ENCODE peak calls at places on chromosomes 3 and 15, in six cellular contexts. P, T, Z, W, B and C are unnamed samples.

GRCh38 chr3:52341123-52341522 is 25.0 kb downstream of the DNAH1 start:
- DNase-seq in P (no peak), Z (no peak), T (no peak), B (no peak), W (no peak), C (no peak)

GRCh38 chr15:64747578-64747977 is 27.8 kb downstream of the RBPMS2 start:
- DNase-seq in T (no peak), W (no peak), Z (no peak), P (no peak), B (no peak), C (no peak)

GRCh38 chr3:52068730-52069129 is 12.4 kb upstream of the DUSP7 start:
- DNase-seq in B (no peak), Z (no peak), W (no peak), P (no peak), T (no peak), C (no peak)

GRCh38 chr15:75720297-75720696 is 7.6 kb upstream of the CSPG4 start:
- DNase-seq in T (no peak), W (no peak), P (no peak), Z (no peak), B (no peak), C (no peak)

GRCh38 chr3:129469026-129469425 is 29.0 kb downstream of the IFT122 start:
- DNase-seq in Z (no peak), P (peak), B (no peak), T (no peak), W (peak), C (no peak)

GRCh38 chr15:62972814-62973213 is 69.7 kb upstream of the TPM1 start:
- DNase-seq in P (no peak), Z (no peak), B (no peak), W (no peak), T (no peak), C (no peak)

GRCh38 chr3:104514371-104514770 is 852.3 kb upstream of the ALCAM start:
- DNase-seq in Z (no peak), B (no peak), W (no peak), T (no peak), P (no peak), C (no peak)

GRCh38 chr3:187150599-187150998 is 11.3 kb upstream of the RPL39L start:
- DNase-seq in P (peak), T (no peak), Z (no peak), B (no peak), W (peak), C (no peak)

GRCh38 chr3:8886556-8886955 is 76.7 kb downstream of the RAD18 start:
- DNase-seq in T (no peak), W (no peak), Z (no peak), P (no peak), B (no peak), C (no peak)

GRCh38 chr15:69881310-69881660 is 216.4 kb downstream of the TLE3 start:
- DNase-seq in B (no peak), Z (no peak), W (no peak), P (no peak), T (no peak), C (no peak)

GRCh38 chr3:100042144-100042543 is 72.2 kb downstream of the FILIP1L start:
- DNase-seq in B (no peak), T (no peak), W (no peak), Z (no peak), P (peak), C (peak)

GRCh38 chr3:128845119-128845518 is 34.3 kb upstream of the ACAD9 start:
- DNase-seq in B (no peak), Z (no peak), W (no peak), T (no peak), P (no peak), C (no peak)

GRCh38 chr3:50610181-50610971 is 1.2 kb downstream of the CISH start:
- DNase-seq in W (no peak), Z (no peak), T (no peak), B (no peak), P (peak), C (no peak)

GRCh38 chr3:18937574-18937973 is 210.7 kb upstream of the KCNH8 start:
- DNase-seq in P (no peak), W (no peak), T (no peak), B (no peak), Z (no peak), C (no peak)

GRCh38 chr15:72902245-72902928 is 118.8 kb upstream of the ADPGK start:
- DNase-seq in P (peak), Z (peak), B (no peak), W (no peak), T (no peak), C (peak)

GRCh38 chr3:141103067-141103466 is 51.9 kb downstream of the SPSB4 start:
- DNase-seq in B (no peak), Z (no peak), T (no peak), P (no peak), W (no peak), C (no peak)

GRCh38 chr3:151923901-151924300 is 50.5 kb downstream of the SUCNR1 start:
- DNase-seq in B (no peak), W (no peak), Z (no peak), T (no peak), P (no peak), C (no peak)

GRCh38 chr3:142724682-142725351 is 983 bp downstream of the TRPC1 start:
- DNase-seq in B (peak), W (no peak), Z (peak), T (peak), P (peak), C (peak)

GRCh38 chr3:45558431-45558830 is 36.1 kb upstream of the LIMD1 start:
- DNase-seq in P (no peak), B (no peak), Z (no peak), W (no peak), T (no peak), C (no peak)

GRCh38 chr15:50166216-50166615 is 15.8 kb upstream of the SLC27A2 start:
- DNase-seq in B (no peak), Z (no peak), W (no peak), P (no peak), T (no peak), C (no peak)

GRCh38 chr3:131794766-131795381 is 239.9 kb downstream of the CPNE4 start:
- DNase-seq in T (peak), B (peak), Z (no peak), P (peak), W (peak), C (peak)

GRCh38 chr3:152836269-152836668 is 1.3 kb downstream of the P2RY1 start:
- DNase-seq in W (no peak), B (no peak), P (no peak), Z (no peak), T (no peak), C (no peak)

GRCh38 chr15:64009798-64010241 is 36.5 kb downstream of the DAPK2 start:
- DNase-seq in W (peak), T (no peak), P (no peak), Z (no peak), B (no peak), C (no peak)

GRCh38 chr3:4720316-4721075 is 227.3 kb downstream of the ITPR1 start:
- DNase-seq in B (peak), W (peak), T (peak), P (peak), Z (no peak), C (peak)

DNA sequence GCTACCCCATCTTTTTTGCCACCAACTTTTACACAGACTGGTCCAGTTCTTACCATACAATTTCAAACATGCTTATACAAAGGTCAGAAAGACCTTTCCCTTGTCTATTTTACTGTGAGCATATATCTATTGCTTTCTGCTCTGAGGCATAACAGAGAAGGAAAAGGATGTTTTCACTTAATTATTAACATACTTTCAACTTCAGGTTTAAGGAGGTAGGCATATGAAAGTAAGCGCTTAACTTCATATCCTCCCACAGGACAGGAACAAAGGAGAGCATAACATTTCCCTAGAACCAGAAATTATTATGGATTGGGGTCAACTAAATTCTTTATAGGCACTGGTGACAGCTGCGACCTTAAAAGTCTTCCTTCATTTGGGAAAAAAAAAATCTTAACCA is 1.1 kb downstream of the MYEF2 start:
- DNase-seq in B (no peak), Z (no peak), P (no peak), T (no peak), W (no peak), C (no peak)
- H3K4me3 ChIP-seq in B (no peak), Z (peak), P (peak), T (no peak), W (peak), C (no peak)

GRCh38 chr15:78223396-78224023 is 10.9 kb downstream of the ACSBG1 start:
- DNase-seq in T (no peak), Z (no peak), P (no peak), W (no peak), B (no peak), C (no peak)
- H3K27ac ChIP-seq in T (no peak), Z (no peak), P (no peak), W (no peak), B (peak), C (no peak)

GRCh38 chr3:57556459-57557087 is 499 bp downstream of the PDE12 start:
- DNase-seq in Z (peak), W (peak), T (no peak), P (peak), B (no peak), C (no peak)

GRCh38 chr3:57557088-57557537 is 1.0 kb downstream of the PDE12 start:
- DNase-seq in Z (no peak), T (no peak), W (peak), P (peak), B (peak), C (no peak)

GRCh38 chr3:57555738-57556458 is at the start of gene PDE12:
- DNase-seq in T (peak), Z (peak), W (peak), P (peak), B (peak), C (peak)

GRCh38 chr3:57555316-57555715 is 758 bp upstream of the PDE12 start:
- DNase-seq in W (no peak), T (no peak), P (peak), B (no peak), Z (no peak), C (no peak)

GRCh38 chr3:57559526-57559925 is 3.5 kb downstream of the PDE12 start:
- DNase-seq in T (no peak), B (no peak), W (no peak), Z (no peak), P (no peak), C (no peak)
- H3K4me3 ChIP-seq in T (no peak), B (no peak), W (no peak), Z (no peak), P (no peak), C (no peak)

GRCh38 chr3:42497009-42497731 is 5.3 kb upstream of the VIPR1 start:
- DNase-seq in Z (peak), B (no peak), P (no peak), T (peak), W (no peak), C (no peak)
- H3K27ac ChIP-seq in Z (no peak), B (no peak), P (no peak), T (peak), W (no peak), C (peak)

GRCh38 chr3:32570426-32571191 is at the start of gene DYNC1LI1:
- DNase-seq in W (peak), B (peak), Z (peak), P (peak), T (peak), C (peak)
- H3K4me3 ChIP-seq in W (peak), B (peak), Z (peak), P (peak), T (peak), C (peak)